ENCODE peak calls at places on chromosomes 2 and 18, in eight cellular contexts. One of them, this sample, is unnamed.

GRCh38 chr2:53028259-53028658 is 739.3 kb upstream of the CHAC2 start:
- DNase-seq in Peyer's patch: no peak
- DNase-seq in tibial nerve: no peak
- DNase-seq in ovary: no peak
- DNase-seq in A549: peak; percentile 37
- DNase-seq in uterus: no peak
- DNase-seq in H1: no peak
- DNase-seq in IMR-90: peak; percentile 70
- DNase-seq in this sample: no peak

GRCh38 chr2:151395509-151396374 is 14.0 kb upstream of the RIF1 start:
- DNase-seq in Peyer's patch: no peak
- DNase-seq in tibial nerve: no peak
- DNase-seq in ovary: no peak
- DNase-seq in A549: peak; percentile 16
- DNase-seq in uterus: no peak
- DNase-seq in H1: no peak
- DNase-seq in IMR-90: no peak
- DNase-seq in this sample: no peak

GRCh38 chr18:54388203-54389142 is 30.8 kb downstream of the C18orf54 start:
- DNase-seq in Peyer's patch: peak; percentile 52
- DNase-seq in tibial nerve: no peak
- DNase-seq in ovary: no peak
- DNase-seq in A549: peak; percentile 62
- DNase-seq in uterus: no peak
- DNase-seq in H1: peak; percentile 55
- DNase-seq in IMR-90: peak; percentile 85
- DNase-seq in this sample: peak; percentile 45

GRCh38 chr2:88859461-88859860 is 168.0 kb downstream of the RPIA start:
- DNase-seq in Peyer's patch: no peak
- DNase-seq in tibial nerve: no peak
- DNase-seq in ovary: no peak
- DNase-seq in A549: no peak
- DNase-seq in uterus: no peak
- DNase-seq in H1: no peak
- DNase-seq in IMR-90: no peak
- DNase-seq in this sample: no peak

GRCh38 chr2:231597014-231597611 is 4.4 kb downstream of the TEX44 start:
- DNase-seq in Peyer's patch: no peak
- DNase-seq in tibial nerve: no peak
- DNase-seq in ovary: no peak
- DNase-seq in A549: no peak
- DNase-seq in uterus: peak; percentile 78
- DNase-seq in H1: no peak
- DNase-seq in IMR-90: no peak
- DNase-seq in this sample: peak; percentile 51

GRCh38 chr18:55089595-55089994 is 130.3 kb upstream of the CCDC68 start:
- DNase-seq in Peyer's patch: no peak
- DNase-seq in tibial nerve: no peak
- DNase-seq in ovary: no peak
- DNase-seq in A549: no peak
- DNase-seq in uterus: no peak
- DNase-seq in H1: no peak
- DNase-seq in IMR-90: peak; percentile 1
- DNase-seq in this sample: no peak

GRCh38 chr18:58892536-58892935 is 27.9 kb downstream of the ZNF532 start:
- DNase-seq in Peyer's patch: no peak
- DNase-seq in tibial nerve: no peak
- DNase-seq in ovary: no peak
- DNase-seq in A549: no peak
- DNase-seq in uterus: no peak
- DNase-seq in H1: no peak
- DNase-seq in IMR-90: no peak
- DNase-seq in this sample: no peak

GRCh38 chr2:118622931-118623330 is 224.5 kb downstream of the EN1 start:
- DNase-seq in Peyer's patch: no peak
- DNase-seq in tibial nerve: no peak
- DNase-seq in ovary: no peak
- DNase-seq in A549: no peak
- DNase-seq in uterus: no peak
- DNase-seq in H1: no peak
- DNase-seq in IMR-90: no peak
- DNase-seq in this sample: no peak

GRCh38 chr2:96359310-96359709 is 23.7 kb downstream of the NCAPH start:
- DNase-seq in Peyer's patch: no peak
- DNase-seq in tibial nerve: no peak
- DNase-seq in ovary: no peak
- DNase-seq in A549: peak; percentile 29
- DNase-seq in uterus: no peak
- DNase-seq in H1: no peak
- DNase-seq in IMR-90: no peak
- DNase-seq in this sample: no peak

GRCh38 chr2:215527738-215528137 is 91.9 kb upstream of the FN1 start:
- DNase-seq in Peyer's patch: no peak
- DNase-seq in tibial nerve: no peak
- DNase-seq in ovary: no peak
- DNase-seq in A549: no peak
- DNase-seq in uterus: no peak
- DNase-seq in H1: no peak
- DNase-seq in IMR-90: peak; percentile 87
- DNase-seq in this sample: no peak

GRCh38 chr2:134934641-134935040 is 16.0 kb downstream of the CCNT2 start:
- DNase-seq in Peyer's patch: no peak
- DNase-seq in tibial nerve: no peak
- DNase-seq in ovary: no peak
- DNase-seq in A549: no peak
- DNase-seq in uterus: no peak
- DNase-seq in H1: no peak
- DNase-seq in IMR-90: no peak
- DNase-seq in this sample: no peak

GRCh38 chr2:185757356-185757755 is 18.8 kb downstream of the FSIP2 start:
- DNase-seq in Peyer's patch: no peak
- DNase-seq in tibial nerve: no peak
- DNase-seq in ovary: no peak
- DNase-seq in A549: no peak
- DNase-seq in uterus: no peak
- DNase-seq in H1: no peak
- DNase-seq in IMR-90: peak; percentile 1
- DNase-seq in this sample: no peak

GRCh38 chr2:25098558-25099486 is 56.9 kb downstream of the EFR3B start:
- DNase-seq in Peyer's patch: no peak
- DNase-seq in tibial nerve: no peak
- DNase-seq in ovary: peak; percentile 46
- DNase-seq in A549: peak; percentile 77
- DNase-seq in uterus: peak; percentile 33
- DNase-seq in H1: no peak
- DNase-seq in IMR-90: peak; percentile 80
- DNase-seq in this sample: no peak

GRCh38 chr18:13112982-13113381 is 105.6 kb upstream of the LDLRAD4 start:
- DNase-seq in Peyer's patch: peak; percentile 67
- DNase-seq in tibial nerve: no peak
- DNase-seq in ovary: no peak
- DNase-seq in A549: peak; percentile 54
- DNase-seq in uterus: peak; percentile 49
- DNase-seq in H1: peak; percentile 65
- DNase-seq in IMR-90: peak; percentile 51
- DNase-seq in this sample: no peak

GRCh38 chr2:45180033-45180746 is 170.9 kb upstream of the SIX2 start:
- DNase-seq in Peyer's patch: no peak
- DNase-seq in tibial nerve: no peak
- DNase-seq in ovary: no peak
- DNase-seq in A549: no peak
- DNase-seq in uterus: no peak
- DNase-seq in H1: no peak
- DNase-seq in IMR-90: peak; percentile 53
- DNase-seq in this sample: no peak

GRCh38 chr2:168336786-168337388 is 89.5 kb upstream of the STK39 start:
- DNase-seq in Peyer's patch: peak; percentile 83
- DNase-seq in tibial nerve: no peak
- DNase-seq in ovary: no peak
- DNase-seq in A549: peak; percentile 55
- DNase-seq in uterus: no peak
- DNase-seq in H1: peak; percentile 67
- DNase-seq in IMR-90: no peak
- DNase-seq in this sample: no peak

GRCh38 chr18:2143666-2144065 is 427.6 kb downstream of the METTL4 start:
- DNase-seq in Peyer's patch: no peak
- DNase-seq in tibial nerve: no peak
- DNase-seq in ovary: no peak
- DNase-seq in A549: no peak
- DNase-seq in uterus: no peak
- DNase-seq in H1: no peak
- DNase-seq in IMR-90: no peak
- DNase-seq in this sample: no peak

GRCh38 chr2:11389551-11390528 is 45.4 kb upstream of the ROCK2 start:
- DNase-seq in Peyer's patch: peak; percentile 65
- DNase-seq in tibial nerve: no peak
- DNase-seq in ovary: no peak
- DNase-seq in A549: peak; percentile 99
- DNase-seq in uterus: no peak
- DNase-seq in H1: no peak
- DNase-seq in IMR-90: peak; percentile 97
- DNase-seq in this sample: no peak

GRCh38 chr2:170713280-170714155 is 1.6 kb upstream of the SP5 start:
- DNase-seq in Peyer's patch: no peak
- DNase-seq in tibial nerve: no peak
- DNase-seq in ovary: peak; percentile 13
- DNase-seq in A549: no peak
- DNase-seq in uterus: no peak
- DNase-seq in H1: peak; percentile 67
- DNase-seq in IMR-90: no peak
- DNase-seq in this sample: no peak
- H3K9me3 ChIP-seq in Peyer's patch: no peaks in the 10 kb centered on the region
- H3K9me3 ChIP-seq in tibial nerve: no peaks in the 10 kb centered on the region
- H3K9me3 ChIP-seq in ovary: no peaks in the 10 kb centered on the region
- H3K9me3 ChIP-seq in A549: no peaks in the 10 kb centered on the region
- H3K9me3 ChIP-seq in uterus: no peaks in the 10 kb centered on the region
- H3K9me3 ChIP-seq in H1: no peaks in the 10 kb centered on the region
- H3K9me3 ChIP-seq in IMR-90: peaks cover 5% of the 10 kb centered on the region
- H3K9me3 ChIP-seq in this sample: no peaks in the 10 kb centered on the region

GRCh38 chr2:226649871-226650660 is 149.6 kb downstream of the IRS1 start:
- DNase-seq in Peyer's patch: peak; percentile 89
- DNase-seq in tibial nerve: peak; percentile 18
- DNase-seq in ovary: peak; percentile 73
- DNase-seq in A549: peak; percentile 87
- DNase-seq in uterus: peak; percentile 59
- DNase-seq in H1: peak; percentile 56
- DNase-seq in IMR-90: peak; percentile 98
- DNase-seq in this sample: no peak
- TF ChIP-seq POLR2A in Peyer's patch: no peak
- TF ChIP-seq POLR2A in tibial nerve: no peak
- TF ChIP-seq POLR2A in ovary: no peak
- TF ChIP-seq POLR2A in A549: no peak
- TF ChIP-seq POLR2A in uterus: no peak
- TF ChIP-seq POLR2A in H1: no peak
- TF ChIP-seq POLR2A in IMR-90: peak; percentile 42
- TF ChIP-seq POLR2A in this sample: no peak

DNA sequence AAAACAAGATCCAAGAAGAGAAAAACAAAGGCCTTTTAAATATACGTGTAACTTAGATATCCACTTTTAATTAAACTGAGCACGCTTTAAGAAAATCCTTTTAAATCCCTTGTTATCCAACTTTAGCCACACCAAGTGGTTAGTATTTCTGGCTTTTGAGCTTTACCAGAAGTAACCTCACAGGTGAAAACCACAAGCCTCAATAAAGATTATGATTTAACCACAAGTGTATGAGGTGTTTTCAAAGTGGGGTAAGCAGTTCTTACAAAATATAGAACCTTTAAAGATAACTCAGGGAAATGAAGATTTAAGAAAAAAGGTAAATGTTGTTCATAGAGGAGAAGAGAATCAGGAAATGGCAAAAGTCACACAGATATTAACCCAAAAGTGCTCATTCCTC is 58.4 kb upstream of the CDCA7 start:
- DNase-seq in Peyer's patch: no peak
- DNase-seq in tibial nerve: no peak
- DNase-seq in ovary: no peak
- DNase-seq in A549: no peak
- DNase-seq in uterus: no peak
- DNase-seq in H1: no peak
- DNase-seq in IMR-90: no peak
- DNase-seq in this sample: no peak
- H3K9me3 ChIP-seq in Peyer's patch: peaks cover 11% of the 10 kb centered on the region
- H3K9me3 ChIP-seq in tibial nerve: peaks cover 7% of the 10 kb centered on the region
- H3K9me3 ChIP-seq in ovary: peaks cover 8% of the 10 kb centered on the region
- H3K9me3 ChIP-seq in A549: peaks cover 18% of the 10 kb centered on the region
- H3K9me3 ChIP-seq in uterus: peaks cover 12% of the 10 kb centered on the region
- H3K9me3 ChIP-seq in H1: peaks cover 54% of the 10 kb centered on the region
- H3K9me3 ChIP-seq in IMR-90: peaks cover 25% of the 10 kb centered on the region
- H3K9me3 ChIP-seq in this sample: peaks cover 15% of the 10 kb centered on the region

GRCh38 chr2:208254871-208255556 is at the start of gene IDH1:
- DNase-seq in Peyer's patch: peak; percentile 99
- DNase-seq in tibial nerve: peak; percentile 99
- DNase-seq in ovary: peak; percentile 100
- DNase-seq in A549: peak; percentile 95
- DNase-seq in uterus: peak; percentile 97
- DNase-seq in H1: peak; percentile 100
- DNase-seq in IMR-90: peak; percentile 89
- DNase-seq in this sample: peak; percentile 97

GRCh38 chr2:208253518-208254117 is 1.3 kb downstream of the IDH1 start:
- DNase-seq in Peyer's patch: no peak
- DNase-seq in tibial nerve: no peak
- DNase-seq in ovary: no peak
- DNase-seq in A549: no peak
- DNase-seq in uterus: no peak
- DNase-seq in H1: no peak
- DNase-seq in IMR-90: no peak
- DNase-seq in this sample: no peak

GRCh38 chr2:208255557-208256106 is 761 bp upstream of the IDH1 start:
- DNase-seq in Peyer's patch: no peak
- DNase-seq in tibial nerve: no peak
- DNase-seq in ovary: no peak
- DNase-seq in A549: no peak
- DNase-seq in uterus: no peak
- DNase-seq in H1: no peak
- DNase-seq in IMR-90: no peak
- DNase-seq in this sample: no peak

GRCh38 chr2:208252766-208253492 is 1.9 kb downstream of the IDH1 start:
- DNase-seq in Peyer's patch: no peak
- DNase-seq in tibial nerve: no peak
- DNase-seq in ovary: no peak
- DNase-seq in A549: peak; percentile 16
- DNase-seq in uterus: no peak
- DNase-seq in H1: no peak
- DNase-seq in IMR-90: no peak
- DNase-seq in this sample: no peak

DNA sequence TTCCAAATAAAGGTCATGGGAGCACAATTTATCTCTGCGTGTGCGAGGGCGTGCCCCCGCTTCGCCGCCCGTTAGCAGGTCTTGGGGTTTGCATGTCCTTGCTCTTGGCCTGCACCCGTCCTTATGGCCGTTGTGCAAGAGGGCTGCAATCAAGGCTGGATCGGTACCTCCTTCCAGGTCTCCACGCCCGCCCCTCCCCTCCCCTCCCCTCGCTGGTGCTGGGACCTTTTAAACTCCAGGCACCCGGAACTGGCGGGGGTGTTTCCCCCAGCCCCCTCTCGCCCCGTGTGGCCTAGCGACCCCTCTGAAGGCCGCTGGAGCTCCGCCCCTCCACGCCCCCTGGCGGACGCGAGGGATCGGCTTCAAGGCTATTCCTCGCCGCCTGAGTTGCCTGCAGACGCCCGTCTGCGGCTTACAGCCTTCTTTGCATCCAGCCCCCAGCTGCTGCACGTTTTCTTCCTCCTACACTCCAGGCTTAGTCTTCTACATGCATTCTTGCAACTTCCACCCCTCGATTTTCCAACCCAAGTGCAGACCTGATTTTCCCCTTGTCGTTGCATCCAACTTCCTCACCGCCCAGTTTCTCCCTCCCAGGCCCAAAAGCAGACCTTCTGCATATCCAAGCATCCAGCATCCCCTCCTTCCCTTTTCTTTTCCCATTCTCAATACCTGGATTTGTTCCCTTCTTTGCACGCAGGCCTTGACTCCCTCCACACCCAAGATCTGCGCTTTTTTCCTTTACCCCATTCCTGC is 577 bp downstream of the IDH1 start:
- DNase-seq in Peyer's patch: peak; percentile 93
- DNase-seq in tibial nerve: peak; percentile 56
- DNase-seq in ovary: peak; percentile 88
- DNase-seq in A549: peak; percentile 81
- DNase-seq in uterus: peak; percentile 80
- DNase-seq in H1: peak; percentile 95
- DNase-seq in IMR-90: peak; percentile 66
- DNase-seq in this sample: peak; percentile 95
- TF ChIP-seq POLR2A in Peyer's patch: no peak
- TF ChIP-seq POLR2A in tibial nerve: no peak
- TF ChIP-seq POLR2A in ovary: no peak
- TF ChIP-seq POLR2A in A549: peak; percentile 42
- TF ChIP-seq POLR2A in uterus: no peak
- TF ChIP-seq POLR2A in H1: no peak
- TF ChIP-seq POLR2A in IMR-90: no peak
- TF ChIP-seq POLR2A in this sample: no peak